ENCODE peak calls at places on chromosome 2, in eight cellular contexts. One of them, this sample, is unnamed.

GRCh38 chr2:150091896-150092295 is 395.6 kb downstream of the RND3 start:
- DNase-seq in tibial nerve: no peak
- DNase-seq in NCI-H460: no peak
- DNase-seq in HFFc6: no peak
- DNase-seq in activated naive CD4-positive, alpha-beta T cell treated with anti-CD3 and anti-CD28 coated beads for 36 hours: no peak
- DNase-seq in upper lobe of left lung: no peak
- DNase-seq in SJCRH30: peak; percentile 64
- DNase-seq in AML-193: no peak
- DNase-seq in this sample: no peak

GRCh38 chr2:159912580-159912979 is 114.6 kb upstream of the CD302 start:
- DNase-seq in SJCRH30: no peak
- DNase-seq in activated naive CD4-positive, alpha-beta T cell treated with anti-CD3 and anti-CD28 coated beads for 36 hours: no peak
- DNase-seq in HFFc6: no peak
- DNase-seq in upper lobe of left lung: no peak
- DNase-seq in tibial nerve: no peak
- DNase-seq in NCI-H460: no peak
- DNase-seq in AML-193: no peak
- DNase-seq in this sample: no peak

GRCh38 chr2:126749537-126749936 is 93.6 kb downstream of the GYPC start:
- DNase-seq in NCI-H460: no peak
- DNase-seq in HFFc6: no peak
- DNase-seq in SJCRH30: peak; percentile 24
- DNase-seq in activated naive CD4-positive, alpha-beta T cell treated with anti-CD3 and anti-CD28 coated beads for 36 hours: peak; percentile 44
- DNase-seq in AML-193: no peak
- DNase-seq in upper lobe of left lung: no peak
- DNase-seq in tibial nerve: no peak
- DNase-seq in this sample: no peak

GRCh38 chr2:31251851-31252250 is 17.9 kb downstream of the EHD3 start:
- DNase-seq in HFFc6: no peak
- DNase-seq in upper lobe of left lung: no peak
- DNase-seq in tibial nerve: no peak
- DNase-seq in SJCRH30: no peak
- DNase-seq in activated naive CD4-positive, alpha-beta T cell treated with anti-CD3 and anti-CD28 coated beads for 36 hours: no peak
- DNase-seq in AML-193: no peak
- DNase-seq in NCI-H460: no peak
- DNase-seq in this sample: no peak

GRCh38 chr2:19377717-19378116 is 19.3 kb upstream of the OSR1 start:
- DNase-seq in tibial nerve: no peak
- DNase-seq in AML-193: no peak
- DNase-seq in NCI-H460: no peak
- DNase-seq in SJCRH30: no peak
- DNase-seq in HFFc6: no peak
- DNase-seq in upper lobe of left lung: no peak
- DNase-seq in activated naive CD4-positive, alpha-beta T cell treated with anti-CD3 and anti-CD28 coated beads for 36 hours: no peak
- DNase-seq in this sample: no peak

GRCh38 chr2:132256251-132256902 is 94.6 kb upstream of the ANKRD30BL start:
- DNase-seq in SJCRH30: no peak
- DNase-seq in NCI-H460: no peak
- DNase-seq in activated naive CD4-positive, alpha-beta T cell treated with anti-CD3 and anti-CD28 coated beads for 36 hours: no peak
- DNase-seq in tibial nerve: no peak
- DNase-seq in AML-193: no peak
- DNase-seq in HFFc6: no peak
- DNase-seq in upper lobe of left lung: no peak
- DNase-seq in this sample: peak; percentile 83

GRCh38 chr2:190678444-190679162 is 29.7 kb downstream of the NAB1 start:
- DNase-seq in AML-193: no peak
- DNase-seq in SJCRH30: peak; percentile 81
- DNase-seq in tibial nerve: no peak
- DNase-seq in NCI-H460: no peak
- DNase-seq in HFFc6: no peak
- DNase-seq in activated naive CD4-positive, alpha-beta T cell treated with anti-CD3 and anti-CD28 coated beads for 36 hours: peak; percentile 79
- DNase-seq in upper lobe of left lung: no peak
- DNase-seq in this sample: no peak

GRCh38 chr2:177024760-177025159 is 187.8 kb upstream of the HNRNPA3 start:
- DNase-seq in NCI-H460: no peak
- DNase-seq in HFFc6: no peak
- DNase-seq in tibial nerve: no peak
- DNase-seq in upper lobe of left lung: no peak
- DNase-seq in AML-193: no peak
- DNase-seq in activated naive CD4-positive, alpha-beta T cell treated with anti-CD3 and anti-CD28 coated beads for 36 hours: no peak
- DNase-seq in SJCRH30: no peak
- DNase-seq in this sample: no peak

GRCh38 chr2:174344716-174345472 is 10.1 kb downstream of the SP9 start:
- DNase-seq in tibial nerve: no peak
- DNase-seq in NCI-H460: peak; percentile 49
- DNase-seq in activated naive CD4-positive, alpha-beta T cell treated with anti-CD3 and anti-CD28 coated beads for 36 hours: no peak
- DNase-seq in upper lobe of left lung: no peak
- DNase-seq in AML-193: peak; percentile 58
- DNase-seq in HFFc6: peak; percentile 60
- DNase-seq in SJCRH30: peak; percentile 72
- DNase-seq in this sample: no peak

GRCh38 chr2:200377774-200378336 is 71.4 kb downstream of the SPATS2L start:
- DNase-seq in HFFc6: no peak
- DNase-seq in activated naive CD4-positive, alpha-beta T cell treated with anti-CD3 and anti-CD28 coated beads for 36 hours: no peak
- DNase-seq in upper lobe of left lung: peak; percentile 58
- DNase-seq in tibial nerve: no peak
- DNase-seq in SJCRH30: no peak
- DNase-seq in NCI-H460: no peak
- DNase-seq in AML-193: no peak
- DNase-seq in this sample: no peak

GRCh38 chr2:144230057-144230451 is 289.9 kb downstream of the ZEB2 start:
- DNase-seq in SJCRH30: no peak
- DNase-seq in HFFc6: no peak
- DNase-seq in tibial nerve: no peak
- DNase-seq in NCI-H460: no peak
- DNase-seq in upper lobe of left lung: no peak
- DNase-seq in AML-193: no peak
- DNase-seq in activated naive CD4-positive, alpha-beta T cell treated with anti-CD3 and anti-CD28 coated beads for 36 hours: no peak
- DNase-seq in this sample: no peak

GRCh38 chr2:648476-649424 is 28.5 kb downstream of the TMEM18 start:
- DNase-seq in activated naive CD4-positive, alpha-beta T cell treated with anti-CD3 and anti-CD28 coated beads for 36 hours: no peak
- DNase-seq in SJCRH30: no peak
- DNase-seq in NCI-H460: no peak
- DNase-seq in HFFc6: no peak
- DNase-seq in tibial nerve: no peak
- DNase-seq in upper lobe of left lung: no peak
- DNase-seq in AML-193: no peak
- DNase-seq in this sample: peak; percentile 35

GRCh38 chr2:56102866-56103265 is 80.9 kb upstream of the CCDC85A start:
- DNase-seq in upper lobe of left lung: no peak
- DNase-seq in tibial nerve: no peak
- DNase-seq in NCI-H460: no peak
- DNase-seq in AML-193: no peak
- DNase-seq in HFFc6: peak; percentile 68
- DNase-seq in SJCRH30: no peak
- DNase-seq in activated naive CD4-positive, alpha-beta T cell treated with anti-CD3 and anti-CD28 coated beads for 36 hours: no peak
- DNase-seq in this sample: no peak

GRCh38 chr2:1925928-1926327 is 181.6 kb upstream of the PXDN start:
- DNase-seq in NCI-H460: no peak
- DNase-seq in AML-193: no peak
- DNase-seq in HFFc6: no peak
- DNase-seq in tibial nerve: no peak
- DNase-seq in SJCRH30: no peak
- DNase-seq in activated naive CD4-positive, alpha-beta T cell treated with anti-CD3 and anti-CD28 coated beads for 36 hours: no peak
- DNase-seq in upper lobe of left lung: no peak
- DNase-seq in this sample: no peak

GRCh38 chr2:203691149-203691548 is 15.3 kb upstream of the CD28 start:
- DNase-seq in SJCRH30: no peak
- DNase-seq in AML-193: no peak
- DNase-seq in upper lobe of left lung: no peak
- DNase-seq in tibial nerve: no peak
- DNase-seq in NCI-H460: no peak
- DNase-seq in activated naive CD4-positive, alpha-beta T cell treated with anti-CD3 and anti-CD28 coated beads for 36 hours: no peak
- DNase-seq in HFFc6: no peak
- DNase-seq in this sample: no peak

GRCh38 chr2:165402142-165402541 is 67.4 kb upstream of the CSRNP3 start:
- DNase-seq in AML-193: no peak
- DNase-seq in SJCRH30: no peak
- DNase-seq in tibial nerve: no peak
- DNase-seq in upper lobe of left lung: no peak
- DNase-seq in NCI-H460: no peak
- DNase-seq in HFFc6: no peak
- DNase-seq in activated naive CD4-positive, alpha-beta T cell treated with anti-CD3 and anti-CD28 coated beads for 36 hours: no peak
- DNase-seq in this sample: no peak

GRCh38 chr2:99975386-99975785 is 167.0 kb downstream of the AFF3 start:
- DNase-seq in activated naive CD4-positive, alpha-beta T cell treated with anti-CD3 and anti-CD28 coated beads for 36 hours: no peak
- DNase-seq in tibial nerve: no peak
- DNase-seq in upper lobe of left lung: no peak
- DNase-seq in AML-193: no peak
- DNase-seq in NCI-H460: no peak
- DNase-seq in SJCRH30: no peak
- DNase-seq in HFFc6: peak; percentile 15
- DNase-seq in this sample: no peak

GRCh38 chr2:146992466-146992865 is 852.4 kb upstream of the ACVR2A start:
- DNase-seq in SJCRH30: no peak
- DNase-seq in activated naive CD4-positive, alpha-beta T cell treated with anti-CD3 and anti-CD28 coated beads for 36 hours: no peak
- DNase-seq in NCI-H460: no peak
- DNase-seq in tibial nerve: no peak
- DNase-seq in upper lobe of left lung: no peak
- DNase-seq in AML-193: no peak
- DNase-seq in HFFc6: no peak
- DNase-seq in this sample: no peak

GRCh38 chr2:59301466-59302402 is 1060.6 kb upstream of the FANCL start:
- DNase-seq in AML-193: peak; percentile 44
- DNase-seq in activated naive CD4-positive, alpha-beta T cell treated with anti-CD3 and anti-CD28 coated beads for 36 hours: peak; percentile 29
- DNase-seq in NCI-H460: peak; percentile 54
- DNase-seq in tibial nerve: no peak
- DNase-seq in upper lobe of left lung: peak; percentile 38
- DNase-seq in HFFc6: peak; percentile 3
- DNase-seq in SJCRH30: peak; percentile 93
- DNase-seq in this sample: no peak

GRCh38 chr2:11996618-11997017 is 250.2 kb downstream of the LPIN1 start:
- DNase-seq in activated naive CD4-positive, alpha-beta T cell treated with anti-CD3 and anti-CD28 coated beads for 36 hours: no peak
- DNase-seq in AML-193: no peak
- DNase-seq in SJCRH30: no peak
- DNase-seq in upper lobe of left lung: no peak
- DNase-seq in tibial nerve: no peak
- DNase-seq in NCI-H460: no peak
- DNase-seq in HFFc6: peak; percentile 61
- DNase-seq in this sample: no peak

GRCh38 chr2:8867363-8867762 is 29.9 kb upstream of the KIDINS220 start:
- DNase-seq in tibial nerve: no peak
- DNase-seq in NCI-H460: no peak
- DNase-seq in AML-193: no peak
- DNase-seq in HFFc6: no peak
- DNase-seq in activated naive CD4-positive, alpha-beta T cell treated with anti-CD3 and anti-CD28 coated beads for 36 hours: no peak
- DNase-seq in SJCRH30: no peak
- DNase-seq in upper lobe of left lung: no peak
- DNase-seq in this sample: no peak

GRCh38 chr2:96923810-96924774 is 54.2 kb upstream of the SEMA4C start:
- DNase-seq in HFFc6: no peak
- DNase-seq in SJCRH30: no peak
- DNase-seq in upper lobe of left lung: no peak
- DNase-seq in AML-193: no peak
- DNase-seq in tibial nerve: no peak
- DNase-seq in activated naive CD4-positive, alpha-beta T cell treated with anti-CD3 and anti-CD28 coated beads for 36 hours: peak; percentile 55
- DNase-seq in NCI-H460: no peak
- DNase-seq in this sample: no peak

GRCh38 chr2:238950551-238950950 is 102.7 kb downstream of the TWIST2 start:
- DNase-seq in SJCRH30: no peak
- DNase-seq in NCI-H460: no peak
- DNase-seq in activated naive CD4-positive, alpha-beta T cell treated with anti-CD3 and anti-CD28 coated beads for 36 hours: no peak
- DNase-seq in AML-193: no peak
- DNase-seq in tibial nerve: peak; percentile 8
- DNase-seq in HFFc6: no peak
- DNase-seq in upper lobe of left lung: peak; percentile 10
- DNase-seq in this sample: peak; percentile 53

GRCh38 chr2:120646994-120647393 is 88.7 kb upstream of the GLI2 start:
- DNase-seq in NCI-H460: no peak
- DNase-seq in upper lobe of left lung: no peak
- DNase-seq in AML-193: no peak
- DNase-seq in HFFc6: no peak
- DNase-seq in SJCRH30: no peak
- DNase-seq in activated naive CD4-positive, alpha-beta T cell treated with anti-CD3 and anti-CD28 coated beads for 36 hours: no peak
- DNase-seq in tibial nerve: no peak
- DNase-seq in this sample: no peak

GRCh38 chr2:134138115-134138514 is 115.8 kb upstream of the MGAT5 start:
- DNase-seq in activated naive CD4-positive, alpha-beta T cell treated with anti-CD3 and anti-CD28 coated beads for 36 hours: no peak
- DNase-seq in HFFc6: peak; percentile 20
- DNase-seq in NCI-H460: no peak
- DNase-seq in tibial nerve: no peak
- DNase-seq in SJCRH30: peak; percentile 90
- DNase-seq in upper lobe of left lung: no peak
- DNase-seq in AML-193: no peak
- DNase-seq in this sample: no peak

This sample was measured in mesenteric fat pad.